ENCODE peak calls at places on chromosome 18, in nine cellular contexts. D is progenitor cell of endocrine pancreas, T is fibroblast of the aortic adventitia, O is right lobe of liver, A is nephron progenitor cell, S is left ventricle myocardium inferior, H is IMR-90, X is foreskin fibroblast, F is pancreas. C is an unnamed sample.

GRCh38 chr18:77007251-77007650 is 125.3 kb downstream of the MBP start:
- DNase-seq in D (no peak), T (no peak), O (peak), A (no peak), S (no peak), H (no peak), X (no peak), F (no peak), C (no peak)

GRCh38 chr18:9825571-9826073 is 60.2 kb upstream of the TXNDC2 start:
- DNase-seq in D (no peak), T (peak), O (peak), A (no peak), S (no peak), H (peak), X (peak), F (peak), C (no peak)

GRCh38 chr18:50107468-50107867 is 87.5 kb downstream of the MYO5B start:
- DNase-seq in D (no peak), T (no peak), O (no peak), A (no peak), S (no peak), H (no peak), X (no peak), F (no peak), C (no peak)

GRCh38 chr18:14086459-14087231 is 45.6 kb downstream of the ZNF519 start:
- DNase-seq in D (no peak), T (peak), O (no peak), A (peak), S (no peak), H (peak), X (peak), F (no peak), C (peak)

GRCh38 chr18:40855661-40856060 is 1099.4 kb upstream of the PIK3C3 start:
- DNase-seq in D (no peak), T (no peak), O (no peak), A (no peak), S (no peak), H (no peak), X (no peak), F (no peak), C (no peak)

GRCh38 chr18:26648509-26649192 is 100.3 kb upstream of the KCTD1 start:
- DNase-seq in D (no peak), T (no peak), O (no peak), A (no peak), S (no peak), H (no peak), X (no peak), F (no peak), C (no peak)

GRCh38 chr18:8389391-8390340 is 219.6 kb upstream of the RAB12 start:
- DNase-seq in D (peak), T (peak), O (peak), A (peak), S (peak), H (peak), X (peak), F (peak), C (peak)

GRCh38 chr18:50644807-50645206 is 84.9 kb downstream of the MAPK4 start:
- DNase-seq in D (no peak), T (no peak), O (no peak), A (peak), S (no peak), H (no peak), X (no peak), F (no peak), C (peak)

GRCh38 chr18:80210312-80211083 is 36.8 kb downstream of the PARD6G start:
- DNase-seq in D (no peak), T (no peak), O (no peak), A (no peak), S (no peak), H (peak), X (no peak), F (no peak), C (no peak)

GRCh38 chr18:74499633-74500032 is 3.5 kb downstream of the CNDP2 start:
- DNase-seq in D (no peak), T (peak), O (peak), A (no peak), S (peak), H (no peak), X (peak), F (peak), C (no peak)

GRCh38 chr18:30192216-30192615 is 850.3 kb downstream of the DSC3 start:
- DNase-seq in D (no peak), T (no peak), O (no peak), A (no peak), S (no peak), H (no peak), X (no peak), F (no peak), C (no peak)

GRCh38 chr18:76455015-76455676 is 39.9 kb downstream of the ZNF516 start:
- DNase-seq in D (no peak), T (no peak), O (no peak), A (no peak), S (no peak), H (no peak), X (peak), F (no peak), C (no peak)

GRCh38 chr18:3450358-3451107 is 561 bp downstream of the TGIF1 start:
- DNase-seq in D (no peak), T (peak), O (peak), A (peak), S (peak), H (peak), X (peak), F (peak), C (peak)

GRCh38 chr18:22332590-22332989 is 85.1 kb downstream of the CTAGE1 start:
- DNase-seq in D (no peak), T (no peak), O (no peak), A (no peak), S (no peak), H (no peak), X (no peak), F (no peak), C (peak)
- TF ChIP-seq CTCF in D (peak), T (peak), O (peak), A (peak), S (no peak), H (peak), X (peak), F (no peak), C (peak)

GRCh38 chr18:35059280-35059927 is 18.2 kb downstream of the MAPRE2 start:
- DNase-seq in D (no peak), T (no peak), O (no peak), A (no peak), S (no peak), H (no peak), X (no peak), F (no peak), C (no peak)

GRCh38 chr18:35054401-35054800 is 13.2 kb downstream of the MAPRE2 start:
- DNase-seq in D (no peak), T (no peak), O (no peak), A (no peak), S (no peak), H (no peak), X (no peak), F (no peak), C (no peak)

GRCh38 chr18:35051978-35052377 is 10.8 kb downstream of the MAPRE2 start:
- DNase-seq in D (no peak), T (peak), O (no peak), A (no peak), S (no peak), H (no peak), X (peak), F (no peak), C (no peak)

GRCh38 chr18:35055105-35055504 is 13.9 kb downstream of the MAPRE2 start:
- DNase-seq in D (no peak), T (no peak), O (no peak), A (no peak), S (no peak), H (no peak), X (no peak), F (no peak), C (no peak)

GRCh38 chr18:35055726-35056125 is 14.5 kb downstream of the MAPRE2 start:
- DNase-seq in D (no peak), T (no peak), O (no peak), A (no peak), S (no peak), H (no peak), X (no peak), F (no peak), C (no peak)
- TF ChIP-seq CTCF in D (no peak), T (no peak), O (no peak), A (no peak), S (no peak), H (no peak), X (no peak), F (no peak), C (no peak)

DNA sequence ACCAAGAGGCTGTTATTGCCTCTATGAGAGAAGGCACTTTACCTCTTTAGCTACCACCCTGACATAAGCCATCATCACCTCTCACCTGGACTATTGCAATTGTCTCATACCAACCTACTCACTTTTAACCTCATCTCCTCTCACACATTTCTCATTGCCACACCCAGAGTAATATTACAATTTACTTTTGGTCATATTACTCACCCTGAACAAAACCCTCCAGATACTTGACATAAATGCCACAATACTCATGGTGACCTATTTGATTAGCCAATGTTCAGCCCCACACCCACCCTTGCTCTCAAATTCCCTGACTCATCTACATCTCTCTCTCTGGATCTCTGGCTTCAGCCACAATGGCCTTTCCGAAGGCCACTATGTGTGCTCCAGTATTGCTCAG is 90.9 kb upstream of the CDH7 start:
- DNase-seq in D (no peak), T (no peak), O (no peak), A (no peak), S (no peak), H (no peak), X (peak), F (no peak), C (no peak)
- TF ChIP-seq CTCF in D (no peak), T (no peak), O (no peak), A (no peak), S (no peak), H (no peak), X (no peak), F (no peak), C (no peak)

DNA sequence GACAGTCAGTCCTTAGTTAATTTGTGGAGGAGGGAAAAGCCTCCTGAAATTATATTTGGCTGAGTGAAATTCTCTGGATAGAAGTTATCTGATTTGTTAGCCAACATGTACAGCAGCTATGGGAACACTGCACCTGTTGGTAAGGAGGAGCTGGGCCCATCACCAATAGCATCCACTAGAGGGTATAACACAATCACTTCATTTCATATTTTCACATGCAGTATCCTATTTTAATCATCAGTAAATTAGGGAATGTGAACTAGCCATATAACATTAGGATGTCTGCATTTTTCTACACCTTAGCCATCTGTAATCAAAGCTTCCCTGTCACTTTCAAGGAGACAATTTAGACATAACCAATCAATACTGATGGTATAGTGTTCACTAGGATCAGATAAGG is 818.4 kb upstream of the CDH2 start:
- DNase-seq in D (no peak), T (peak), O (no peak), A (no peak), S (no peak), H (peak), X (peak), F (no peak), C (no peak)
- TF ChIP-seq CTCF in D (peak), T (peak), O (no peak), A (no peak), S (no peak), H (peak), X (peak), F (no peak), C (no peak)

GRCh38 chr18:65091737-65092329 is 659.0 kb upstream of the CDH7 start:
- DNase-seq in D (no peak), T (no peak), O (no peak), A (peak), S (no peak), H (peak), X (peak), F (no peak), C (peak)
- TF ChIP-seq CTCF in D (peak), T (no peak), O (peak), A (peak), S (peak), H (no peak), X (peak), F (peak), C (peak)